ENCODE peak calls at places on chromosomes 1 and 21, in six cellular contexts. One of them, this sample, is unnamed.

GRCh38 chr1:53069663-53070327 is 7.8 kb downstream of the PODN start:
- DNase-seq in transverse colon: no peak
- DNase-seq in ovary: no peak
- DNase-seq in hepatocyte: no peak
- DNase-seq in testis: no peak
- DNase-seq in SK-N-SH: peak; percentile 20
- DNase-seq in this sample: no peak

GRCh38 chr1:176058686-176059085 is 148.4 kb downstream of the COP1 start:
- DNase-seq in transverse colon: no peak
- DNase-seq in hepatocyte: peak; percentile 57
- DNase-seq in testis: no peak
- DNase-seq in ovary: no peak
- DNase-seq in SK-N-SH: peak; percentile 39
- DNase-seq in this sample: no peak

GRCh38 chr1:28056129-28056925 is 32.1 kb downstream of the EYA3 start:
- DNase-seq in hepatocyte: no peak
- DNase-seq in SK-N-SH: no peak
- DNase-seq in transverse colon: no peak
- DNase-seq in ovary: no peak
- DNase-seq in testis: no peak
- DNase-seq in this sample: no peak

GRCh38 chr21:44455524-44456206 is 355 bp downstream of the LRRC3 start:
- DNase-seq in SK-N-SH: peak; percentile 82
- DNase-seq in transverse colon: peak; percentile 59
- DNase-seq in ovary: peak; percentile 27
- DNase-seq in testis: peak; percentile 57
- DNase-seq in hepatocyte: peak; percentile 69
- DNase-seq in this sample: no peak

GRCh38 chr21:38179504-38179900 is 77.3 kb upstream of the KCNJ15 start:
- DNase-seq in testis: no peak
- DNase-seq in transverse colon: no peak
- DNase-seq in SK-N-SH: no peak
- DNase-seq in ovary: no peak
- DNase-seq in hepatocyte: no peak
- DNase-seq in this sample: no peak

GRCh38 chr1:162913345-162913744 is 52.4 kb upstream of the CCDC190 start:
- DNase-seq in testis: no peak
- DNase-seq in transverse colon: no peak
- DNase-seq in hepatocyte: no peak
- DNase-seq in ovary: no peak
- DNase-seq in SK-N-SH: no peak
- DNase-seq in this sample: no peak

GRCh38 chr1:6600410-6601048 is 2.1 kb downstream of the KLHL21 start:
- DNase-seq in transverse colon: no peak
- DNase-seq in ovary: peak; percentile 10
- DNase-seq in SK-N-SH: peak; percentile 58
- DNase-seq in testis: no peak
- DNase-seq in hepatocyte: no peak
- DNase-seq in this sample: no peak

GRCh38 chr1:161182214-161182613 is 4.9 kb upstream of the B4GALT3 start:
- DNase-seq in transverse colon: no peak
- DNase-seq in SK-N-SH: no peak
- DNase-seq in hepatocyte: no peak
- DNase-seq in testis: no peak
- DNase-seq in ovary: no peak
- DNase-seq in this sample: no peak

GRCh38 chr1:169236143-169236542 is 129.7 kb downstream of the ATP1B1 start:
- DNase-seq in testis: peak; percentile 56
- DNase-seq in ovary: no peak
- DNase-seq in SK-N-SH: no peak
- DNase-seq in hepatocyte: no peak
- DNase-seq in transverse colon: no peak
- DNase-seq in this sample: no peak

GRCh38 chr21:44006656-44007055 is 5.5 kb upstream of the TRAPPC10 start:
- DNase-seq in testis: peak; percentile 49
- DNase-seq in hepatocyte: no peak
- DNase-seq in transverse colon: no peak
- DNase-seq in ovary: no peak
- DNase-seq in SK-N-SH: no peak
- DNase-seq in this sample: no peak

GRCh38 chr1:155044812-155045690 is 6.1 kb upstream of the ADAM15 start:
- DNase-seq in ovary: peak; percentile 45
- DNase-seq in testis: peak; percentile 85
- DNase-seq in transverse colon: peak; percentile 85
- DNase-seq in SK-N-SH: peak; percentile 84
- DNase-seq in hepatocyte: peak; percentile 87
- DNase-seq in this sample: peak; percentile 80

GRCh38 chr1:55378582-55378981 is 163.4 kb upstream of the USP24 start:
- DNase-seq in ovary: no peak
- DNase-seq in hepatocyte: peak; percentile 73
- DNase-seq in SK-N-SH: no peak
- DNase-seq in transverse colon: peak; percentile 23
- DNase-seq in testis: peak; percentile 64
- DNase-seq in this sample: peak; percentile 12

GRCh38 chr1:109613396-109614147 is 5.8 kb downstream of the GNAT2 start:
- DNase-seq in ovary: no peak
- DNase-seq in transverse colon: no peak
- DNase-seq in testis: no peak
- DNase-seq in hepatocyte: no peak
- DNase-seq in SK-N-SH: no peak
- DNase-seq in this sample: no peak

GRCh38 chr1:119651133-119651532 is 3.1 kb upstream of the ZNF697 start:
- DNase-seq in testis: no peak
- DNase-seq in ovary: no peak
- DNase-seq in SK-N-SH: no peak
- DNase-seq in transverse colon: no peak
- DNase-seq in hepatocyte: no peak
- DNase-seq in this sample: no peak

GRCh38 chr1:225736651-225737097 is 41.0 kb upstream of the SRP9 start:
- DNase-seq in SK-N-SH: peak; percentile 58
- DNase-seq in transverse colon: no peak
- DNase-seq in ovary: no peak
- DNase-seq in testis: no peak
- DNase-seq in hepatocyte: no peak
- DNase-seq in this sample: peak; percentile 26

GRCh38 chr1:201419737-201420607 is 1.6 kb downstream of the TNNI1 start:
- DNase-seq in testis: peak; percentile 22
- DNase-seq in hepatocyte: peak; percentile 38
- DNase-seq in ovary: no peak
- DNase-seq in SK-N-SH: no peak
- DNase-seq in transverse colon: no peak
- DNase-seq in this sample: no peak

GRCh38 chr1:6867688-6868370 is 82.6 kb downstream of the CAMTA1 start:
- DNase-seq in ovary: no peak
- DNase-seq in hepatocyte: no peak
- DNase-seq in transverse colon: no peak
- DNase-seq in testis: no peak
- DNase-seq in SK-N-SH: no peak
- DNase-seq in this sample: no peak

GRCh38 chr1:234699795-234700665 is 90.1 kb upstream of the IRF2BP2 start:
- DNase-seq in ovary: no peak
- DNase-seq in SK-N-SH: peak; percentile 36
- DNase-seq in transverse colon: no peak
- DNase-seq in hepatocyte: peak; percentile 75
- DNase-seq in testis: peak; percentile 11
- DNase-seq in this sample: peak; percentile 79

GRCh38 chr21:45644041-45644906 is 749 bp downstream of the PCBP3 start:
- DNase-seq in SK-N-SH: peak; percentile 77
- DNase-seq in hepatocyte: peak; percentile 57
- DNase-seq in testis: no peak
- DNase-seq in transverse colon: no peak
- DNase-seq in ovary: no peak
- DNase-seq in this sample: peak; percentile 53

GRCh38 chr21:39385299-39386145 is 36.6 kb upstream of the HMGN1 start:
- DNase-seq in ovary: peak; percentile 82
- DNase-seq in hepatocyte: no peak
- DNase-seq in SK-N-SH: peak; percentile 89
- DNase-seq in transverse colon: peak; percentile 90
- DNase-seq in testis: peak; percentile 83
- DNase-seq in this sample: peak; percentile 90

GRCh38 chr1:9472386-9473031 is 66.8 kb upstream of the SLC25A33 start:
- DNase-seq in transverse colon: no peak
- DNase-seq in hepatocyte: no peak
- DNase-seq in SK-N-SH: peak; percentile 3
- DNase-seq in ovary: no peak
- DNase-seq in testis: no peak
- DNase-seq in this sample: no peak

GRCh38 chr21:39085843-39086415 is 97.3 kb downstream of the PSMG1 start:
- DNase-seq in hepatocyte: no peak
- DNase-seq in transverse colon: no peak
- DNase-seq in testis: no peak
- DNase-seq in ovary: no peak
- DNase-seq in SK-N-SH: no peak
- DNase-seq in this sample: no peak

GRCh38 chr1:52368383-52369172 is 2.6 kb upstream of the CC2D1B start:
- DNase-seq in SK-N-SH: peak; percentile 79
- DNase-seq in ovary: peak; percentile 37
- DNase-seq in transverse colon: peak; percentile 71
- DNase-seq in hepatocyte: peak; percentile 87
- DNase-seq in testis: peak; percentile 60
- DNase-seq in this sample: peak; percentile 62

GRCh38 chr1:157697781-157698569 is 2.6 kb downstream of the FCRL3 start:
- DNase-seq in SK-N-SH: no peak
- DNase-seq in testis: no peak
- DNase-seq in hepatocyte: no peak
- DNase-seq in ovary: no peak
- DNase-seq in transverse colon: no peak
- DNase-seq in this sample: no peak

GRCh38 chr1:85201340-85202091 is 700 bp upstream of the SYDE2 start:
- DNase-seq in SK-N-SH: peak; percentile 60
- DNase-seq in ovary: peak; percentile 72
- DNase-seq in transverse colon: peak; percentile 76
- DNase-seq in hepatocyte: peak; percentile 89
- DNase-seq in testis: peak; percentile 78
- DNase-seq in this sample: peak; percentile 3
- TF ChIP-seq CTCF in SK-N-SH: no peak
- TF ChIP-seq CTCF in ovary: no peak
- TF ChIP-seq CTCF in transverse colon: no peak
- TF ChIP-seq CTCF in hepatocyte: no peak
- TF ChIP-seq CTCF in testis: no peak
- TF ChIP-seq CTCF in this sample: no peak

DNA sequence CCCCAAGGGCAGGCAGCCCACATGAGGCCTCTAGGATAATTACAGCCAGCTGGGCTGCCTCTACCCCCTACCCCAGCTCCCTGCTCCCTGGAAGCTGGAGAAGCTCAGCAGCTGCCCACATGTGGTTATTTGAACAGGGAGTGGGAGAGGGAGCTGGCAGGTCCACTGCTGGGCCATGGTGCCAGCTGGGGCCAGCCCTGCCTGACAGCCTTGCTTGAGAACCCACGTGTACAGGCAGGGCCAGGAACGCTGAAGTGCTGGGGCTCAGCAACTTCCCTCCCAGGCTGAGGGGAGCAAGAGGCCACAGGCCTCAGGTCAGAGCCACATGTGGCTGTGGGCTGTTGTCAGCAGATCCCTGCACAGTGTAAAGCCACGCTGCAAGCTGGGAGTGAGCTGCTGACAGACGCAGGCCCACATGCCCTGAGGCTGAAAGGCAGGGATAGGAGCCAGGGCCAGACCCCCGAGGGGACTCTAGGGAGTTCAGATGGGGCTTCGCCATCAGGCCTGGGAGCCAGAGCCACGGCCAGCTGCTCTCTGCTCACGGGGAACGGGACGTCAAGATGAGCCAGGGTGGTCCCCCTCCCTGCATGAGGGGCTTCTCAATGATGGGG is 129.0 kb downstream of the SYF2 start:
- DNase-seq in ovary: no peak
- DNase-seq in hepatocyte: no peak
- DNase-seq in SK-N-SH: peak; percentile 54
- DNase-seq in testis: no peak
- DNase-seq in transverse colon: no peak
- DNase-seq in this sample: peak; percentile 80
- H3K4me1 ChIP-seq in ovary: no peaks in the 10 kb centered on the region
- H3K4me1 ChIP-seq in hepatocyte: no peaks in the 10 kb centered on the region
- H3K4me1 ChIP-seq in SK-N-SH: peaks cover 33% of the 10 kb centered on the region
- H3K4me1 ChIP-seq in testis: no peaks in the 10 kb centered on the region
- H3K4me1 ChIP-seq in transverse colon: peaks cover 9% of the 10 kb centered on the region
- H3K4me1 ChIP-seq in this sample: no peaks in the 10 kb centered on the region

GRCh38 chr1:12081648-12082396 is 18.7 kb downstream of the TNFRSF8 start:
- DNase-seq in SK-N-SH: no peak
- DNase-seq in testis: no peak
- DNase-seq in hepatocyte: no peak
- DNase-seq in ovary: no peak
- DNase-seq in transverse colon: no peak
- DNase-seq in this sample: no peak
- H3K4me3 ChIP-seq in SK-N-SH: no peak overlapping the region
- H3K4me3 ChIP-seq in testis: no peak overlapping the region
- H3K4me3 ChIP-seq in hepatocyte: no peak overlapping the region
- H3K4me3 ChIP-seq in ovary: no peak overlapping the region
- H3K4me3 ChIP-seq in transverse colon: no peak overlapping the region
- H3K4me3 ChIP-seq in this sample: no peak overlapping the region

GRCh38 chr1:81781749-81782148 is 19.0 kb upstream of the ADGRL2 start:
- DNase-seq in testis: no peak
- DNase-seq in ovary: no peak
- DNase-seq in hepatocyte: no peak
- DNase-seq in SK-N-SH: no peak
- DNase-seq in transverse colon: no peak
- DNase-seq in this sample: no peak
- TF ChIP-seq CTCF in testis: no peak
- TF ChIP-seq CTCF in ovary: no peak
- TF ChIP-seq CTCF in hepatocyte: no peak
- TF ChIP-seq CTCF in SK-N-SH: no peak
- TF ChIP-seq CTCF in transverse colon: no peak
- TF ChIP-seq CTCF in this sample: no peak

GRCh38 chr1:111503585-111504060 is at the start of the genes ADORA3 and TMIGD3:
- DNase-seq in SK-N-SH: no peak
- DNase-seq in ovary: no peak
- DNase-seq in transverse colon: peak; percentile 41
- DNase-seq in hepatocyte: no peak
- DNase-seq in testis: no peak
- DNase-seq in this sample: no peak
- H3K4me1 ChIP-seq in SK-N-SH: peaks cover 9% of the 10 kb centered on the region
- H3K4me1 ChIP-seq in ovary: peaks cover 5% of the 10 kb centered on the region
- H3K4me1 ChIP-seq in transverse colon: peaks cover 24% of the 10 kb centered on the region
- H3K4me1 ChIP-seq in hepatocyte: peaks cover 14% of the 10 kb centered on the region
- H3K4me1 ChIP-seq in testis: peaks cover 16% of the 10 kb centered on the region
- H3K4me1 ChIP-seq in this sample: no peaks in the 10 kb centered on the region

DNA sequence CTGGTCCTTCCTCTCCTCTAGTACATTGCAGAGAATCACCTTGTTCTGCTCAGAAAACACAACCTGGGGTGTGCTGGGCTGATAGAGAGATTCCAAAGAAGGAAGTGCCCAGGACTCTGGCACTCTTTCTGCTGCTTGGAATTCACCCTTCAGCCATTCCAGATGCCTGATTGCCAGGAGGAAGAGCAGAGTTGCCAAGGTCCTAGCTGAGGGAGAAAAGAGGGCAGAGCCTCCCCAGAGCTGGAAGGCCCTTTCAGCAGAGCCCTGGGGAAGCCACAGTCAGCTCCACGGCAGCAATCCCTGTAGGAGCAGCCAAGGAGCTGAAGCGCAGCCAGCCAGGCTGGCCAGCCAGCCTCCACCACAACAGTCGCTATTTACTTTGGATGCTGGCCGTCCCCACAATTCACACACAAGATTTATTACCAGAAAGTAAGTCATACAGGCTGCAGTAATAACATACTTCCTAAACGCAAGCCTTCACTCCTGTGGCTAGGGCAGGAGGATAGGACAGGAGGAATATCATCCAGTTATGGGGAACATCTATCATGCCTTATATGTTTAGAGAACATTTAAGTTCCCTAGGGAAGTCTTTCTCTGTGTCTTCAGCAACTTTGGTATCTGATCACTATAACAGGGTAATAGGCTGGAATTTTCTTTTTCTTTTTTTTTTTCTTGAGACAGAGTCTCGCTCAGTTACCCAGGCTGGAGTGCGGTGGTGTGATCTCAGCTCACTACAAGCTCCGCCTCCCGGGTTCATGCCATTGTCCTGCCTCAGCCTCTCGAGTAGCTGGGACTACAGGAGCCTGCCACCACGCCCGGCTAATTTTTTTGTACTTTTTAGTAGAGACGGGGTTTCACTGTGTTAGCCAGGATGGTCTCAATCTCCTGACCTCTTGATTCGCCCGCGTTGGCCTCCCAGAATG is 36.6 kb upstream of the SLC44A3 start:
- DNase-seq in ovary: peak; percentile 71
- DNase-seq in hepatocyte: peak; percentile 31
- DNase-seq in transverse colon: peak; percentile 73
- DNase-seq in SK-N-SH: no peak
- DNase-seq in testis: peak; percentile 72
- DNase-seq in this sample: no peak
- H3K4me3 ChIP-seq in ovary: no peak overlapping the region
- H3K4me3 ChIP-seq in hepatocyte: no peak overlapping the region
- H3K4me3 ChIP-seq in transverse colon: no peak overlapping the region
- H3K4me3 ChIP-seq in SK-N-SH: no peak overlapping the region
- H3K4me3 ChIP-seq in testis: no peak overlapping the region
- H3K4me3 ChIP-seq in this sample: no peak overlapping the region